ENCODE peak calls at places on chromosomes 11 and 22, in eight cellular contexts. L is Peyer's patch, F is ascending aorta, N is stomach, V is lung, E is ovary, T is SK-N-SH, D is A549. H is an unnamed sample.

GRCh38 chr22:23353696-23354095 is 173.4 kb downstream of the BCR start:
- DNase-seq in L (no peak), F (no peak), N (no peak), V (no peak), E (no peak), T (no peak), D (no peak), H (no peak)

GRCh38 chr11:117228091-117228490 is 3.8 kb downstream of the PCSK7 start:
- DNase-seq in L (no peak), F (peak; percentile 60), N (no peak), V (no peak), E (no peak), T (no peak), D (no peak), H (no peak)

GRCh38 chr11:70319694-70320093 is 49.2 kb downstream of the PPFIA1 start:
- DNase-seq in L (no peak), F (no peak), N (no peak), V (peak; percentile 44), E (no peak), T (no peak), D (no peak), H (no peak)

GRCh38 chr11:45899448-45900174 is 7.5 kb downstream of the FREY1 start:
- DNase-seq in L (peak; percentile 76), F (peak; percentile 91), N (peak; percentile 79), V (peak; percentile 82), E (peak; percentile 87), T (peak; percentile 97), D (peak; percentile 82), H (no peak)

GRCh38 chr11:86741489-86742435 is 58.6 kb upstream of the PRSS23 start:
- DNase-seq in L (no peak), F (no peak), N (no peak), V (no peak), E (no peak), T (no peak), D (peak; percentile 94), H (no peak)

GRCh38 chr22:27252282-27253049 is 549.1 kb downstream of the MN1 start:
- DNase-seq in L (no peak), F (peak; percentile 68), N (no peak), V (no peak), E (no peak), T (no peak), D (peak; percentile 86), H (no peak)

GRCh38 chr11:8222820-8223512 is 40.7 kb downstream of the LMO1 start:
- DNase-seq in L (no peak), F (no peak), N (no peak), V (no peak), E (no peak), T (no peak), D (no peak), H (no peak)

GRCh38 chr22:29011868-29012428 is 49.7 kb downstream of the C22orf31 start:
- DNase-seq in L (no peak), F (no peak), N (no peak), V (no peak), E (no peak), T (no peak), D (no peak), H (no peak)

GRCh38 chr11:131682373-131683015 is 312.1 kb downstream of the NTM start:
- DNase-seq in L (no peak), F (peak; percentile 28), N (no peak), V (no peak), E (no peak), T (no peak), D (no peak), H (no peak)

GRCh38 chr22:28398987-28399386 is 280.7 kb downstream of the TTC28 start:
- DNase-seq in L (no peak), F (no peak), N (no peak), V (no peak), E (no peak), T (no peak), D (no peak), H (no peak)

GRCh38 chr11:12210200-12210599 is 99.8 kb downstream of the MICAL2 start:
- DNase-seq in L (no peak), F (no peak), N (no peak), V (no peak), E (no peak), T (no peak), D (no peak), H (no peak)

GRCh38 chr11:63920870-63921417 is 4.0 kb upstream of the RCOR2 start:
- DNase-seq in L (no peak), F (no peak), N (no peak), V (no peak), E (no peak), T (no peak), D (no peak), H (no peak)

GRCh38 chr11:116853461-116854073 is 16.1 kb upstream of the APOA1 start:
- DNase-seq in L (no peak), F (no peak), N (peak; percentile 53), V (no peak), E (no peak), T (no peak), D (no peak), H (no peak)

GRCh38 chr22:37765498-37765897 is 42.2 kb upstream of the GCAT start:
- DNase-seq in L (no peak), F (no peak), N (no peak), V (no peak), E (no peak), T (no peak), D (no peak), H (no peak)

GRCh38 chr22:29275819-29276565 is 7.9 kb downstream of the EWSR1 start:
- DNase-seq in L (no peak), F (no peak), N (no peak), V (no peak), E (no peak), T (no peak), D (no peak), H (no peak)

GRCh38 chr22:25334091-25334490 is 114.7 kb downstream of the CRYBB2 start:
- DNase-seq in L (peak; percentile 73), F (no peak), N (peak; percentile 72), V (peak; percentile 42), E (no peak), T (no peak), D (peak; percentile 19), H (no peak)

GRCh38 chr11:27215471-27216267 is 147.3 kb downstream of the CCDC34 start:
- DNase-seq in L (no peak), F (no peak), N (peak; percentile 33), V (peak; percentile 73), E (peak; percentile 61), T (no peak), D (no peak), H (no peak)

GRCh38 chr22:42585096-42585495 is 29.6 kb downstream of the POLDIP3 start:
- DNase-seq in L (no peak), F (no peak), N (no peak), V (no peak), E (no peak), T (no peak), D (no peak), H (no peak)
- H3K27ac ChIP-seq in L (no peak overlapping the region), F (no peak overlapping the region), N (peak overlapping the region; percentile 32), V (no peak overlapping the region), E (no peak overlapping the region), T (no peak overlapping the region), D (no peak overlapping the region), H (no peak overlapping the region)

DNA sequence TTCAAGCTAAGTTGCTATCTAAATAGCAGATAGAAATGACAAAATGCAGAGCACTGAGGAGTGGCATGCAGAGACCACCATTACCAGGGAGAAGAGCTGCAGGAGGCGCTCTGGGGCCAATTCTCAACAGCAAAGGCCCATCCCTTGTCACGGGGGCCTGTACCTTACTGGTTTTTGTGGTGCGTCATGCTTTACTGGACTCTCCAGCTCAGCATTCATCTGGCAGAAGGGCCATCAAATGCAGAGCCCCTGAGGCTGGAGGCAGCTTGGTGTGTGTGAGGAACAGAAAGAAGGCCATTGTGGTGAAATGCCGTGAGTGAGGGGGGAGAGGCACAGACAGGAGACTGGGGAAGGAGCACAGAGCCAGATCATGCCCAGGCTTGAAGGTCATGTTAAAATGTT is 56.5 kb upstream of the NAV2 start:
- DNase-seq in L (no peak), F (no peak), N (no peak), V (no peak), E (no peak), T (peak; percentile 44), D (no peak), H (no peak)
- TF ChIP-seq CTCF in L (no peak), F (no peak), N (no peak), V (no peak), E (no peak), T (no peak), D (no peak), H (no peak)

DNA sequence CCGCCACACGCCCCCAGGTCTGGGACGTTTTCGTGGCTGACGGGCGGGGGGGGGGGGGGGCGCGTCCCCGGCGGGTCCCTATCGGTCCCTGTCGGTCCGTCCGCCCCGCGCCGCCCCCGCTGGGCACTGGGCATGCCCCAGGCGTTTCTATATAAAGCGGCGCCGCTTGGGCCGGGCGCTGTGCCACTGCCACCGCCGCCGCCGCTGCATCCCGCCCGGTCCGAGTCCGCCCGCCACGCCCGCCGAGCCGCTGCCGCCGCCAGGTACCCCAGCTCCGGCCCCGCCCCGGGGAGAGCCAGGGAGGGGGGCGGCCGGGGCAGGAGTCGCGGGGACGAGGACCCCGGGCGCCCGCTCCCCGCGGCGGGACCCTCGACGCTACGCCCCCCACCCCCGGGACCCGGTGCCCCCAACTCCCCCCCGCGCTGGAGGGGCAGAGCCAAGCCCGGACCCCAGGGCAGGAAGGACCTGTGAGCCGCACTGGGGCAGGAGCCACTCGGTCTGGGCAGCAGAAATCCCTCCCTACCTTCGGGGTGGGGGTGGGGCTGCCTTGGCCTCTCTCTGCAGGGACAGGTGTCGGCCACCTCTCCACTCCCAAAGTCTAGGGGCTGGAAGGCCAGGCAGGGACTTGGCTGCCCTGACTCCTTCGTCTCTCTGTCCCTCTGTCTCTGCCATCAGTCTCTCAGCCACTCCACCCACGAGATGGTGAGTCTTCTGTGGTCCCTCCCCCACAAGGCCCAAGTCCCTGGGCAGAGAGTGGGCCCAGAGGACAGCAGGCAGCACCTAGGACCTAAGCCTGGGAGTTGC is at the start of gene CARNS1:
- DNase-seq in L (no peak), F (no peak), N (no peak), V (no peak), E (peak; percentile 36), T (no peak), D (no peak), H (no peak)
- H3K4me1 ChIP-seq in L (peaks cover 64% of the 10 kb centered on the region), F (peaks cover 9% of the 10 kb centered on the region), N (peaks cover 55% of the 10 kb centered on the region), V (no peaks in the 10 kb centered on the region), E (peaks cover 5% of the 10 kb centered on the region), T (peaks cover 8% of the 10 kb centered on the region), D (peaks cover 35% of the 10 kb centered on the region), H (peaks cover 40% of the 10 kb centered on the region)

GRCh38 chr11:68353669-68354068 is 41.3 kb downstream of the LRP5 start:
- DNase-seq in L (no peak), F (no peak), N (no peak), V (no peak), E (no peak), T (peak; percentile 29), D (no peak), H (no peak)
- H3K27ac ChIP-seq in L (peak overlapping the region; percentile 27), F (peak overlapping the region; percentile 73), N (peak overlapping the region; percentile 86), V (peak overlapping the region; percentile 83), E (peak overlapping the region; percentile 19), T (peak overlapping the region; percentile 80), D (peak overlapping the region; percentile 91), H (peak overlapping the region; percentile 54)